ENCODE peak calls at places on chromosomes 13 and 19, in seven cellular contexts. F is stomach; L is MM.1S; N is body of pancreas; K is left ventricle myocardium inferior; C is CD4-positive, CD25-positive, alpha-beta regulatory T cell; M is upper lobe of right lung. S is an unnamed sample.

GRCh38 chr13:101529419-101529818 is 76.9 kb downstream of the ITGBL1 start:
- DNase-seq in K (no peak), F (no peak), N (peak; percentile 8), C (no peak), M (no peak), L (no peak), S (no peak)

GRCh38 chr13:67137044-67137735 is 92.9 kb downstream of the PCDH9 start:
- DNase-seq in M (no peak), C (no peak), F (no peak), K (no peak), N (no peak), L (no peak), S (no peak)

GRCh38 chr13:42835012-42835411 is 53.6 kb downstream of the FAM216B start:
- DNase-seq in F (no peak), C (no peak), N (no peak), K (no peak), L (no peak), M (no peak), S (no peak)

GRCh38 chr13:45860240-45860639 is 8.7 kb upstream of the SIAH3 start:
- DNase-seq in L (no peak), N (no peak), C (no peak), K (no peak), F (no peak), M (no peak), S (no peak)

GRCh38 chr13:41565221-41565620 is 107.9 kb downstream of the RGCC start:
- DNase-seq in K (no peak), F (no peak), N (no peak), M (no peak), L (no peak), C (no peak), S (no peak)

GRCh38 chr19:56732974-56733373 is 61.4 kb upstream of the ZNF835 start:
- DNase-seq in M (no peak), L (peak; percentile 7), K (no peak), C (no peak), N (no peak), F (no peak), S (no peak)

GRCh38 chr13:44648392-44649117 is 72.4 kb upstream of the TSC22D1 start:
- DNase-seq in C (no peak), M (no peak), L (no peak), N (peak; percentile 23), F (no peak), K (no peak), S (no peak)

GRCh38 chr13:51764184-51765141 is 39.5 kb downstream of the DHRS12 start:
- DNase-seq in K (peak; percentile 77), N (peak; percentile 92), M (no peak), C (peak; percentile 42), F (peak; percentile 56), L (peak; percentile 68), S (no peak)

GRCh38 chr19:8367327-8368001 is 3.5 kb downstream of the ANGPTL4 start:
- DNase-seq in L (no peak), M (peak; percentile 87), K (peak; percentile 91), C (no peak), N (peak; percentile 97), F (peak; percentile 96), S (peak; percentile 63)

GRCh38 chr13:41196620-41197019 is 2.3 kb upstream of the KBTBD7 start:
- DNase-seq in M (no peak), C (no peak), L (no peak), N (no peak), F (no peak), K (no peak), S (no peak)

GRCh38 chr19:37519890-37520289 is 13.2 kb downstream of the ZNF793 start:
- DNase-seq in L (no peak), K (no peak), F (no peak), M (no peak), C (no peak), N (no peak), S (peak; percentile 89)

GRCh38 chr19:39765091-39766076 is 13.3 kb upstream of the LEUTX start:
- DNase-seq in C (peak; percentile 16), K (no peak), M (no peak), N (peak; percentile 22), L (peak; percentile 31), F (peak; percentile 44), S (peak; percentile 20)

GRCh38 chr19:35712529-35712909 is 5.3 kb upstream of the KMT2B start:
- DNase-seq in M (no peak), L (no peak), K (no peak), F (no peak), N (no peak), C (no peak), S (no peak)

GRCh38 chr13:71625694-71626093 is 241.3 kb downstream of the DACH1 start:
- DNase-seq in L (no peak), C (no peak), F (no peak), K (no peak), M (no peak), N (no peak), S (no peak)

GRCh38 chr13:29909975-29910674 is 59.7 kb upstream of the UBL3 start:
- DNase-seq in L (no peak), C (no peak), M (no peak), N (no peak), F (no peak), K (peak; percentile 20), S (peak; percentile 68)

GRCh38 chr13:32840840-32841713 is 175.1 kb upstream of the KL start:
- DNase-seq in F (peak; percentile 30), M (no peak), L (no peak), C (no peak), K (peak; percentile 57), N (no peak), S (no peak)

GRCh38 chr19:15944401-15944800 is 4.4 kb upstream of the OR10H4 start:
- DNase-seq in F (no peak), N (no peak), C (no peak), M (no peak), K (no peak), L (no peak), S (no peak)

GRCh38 chr13:83221813-83222241 is 660.4 kb downstream of the SLITRK1 start:
- DNase-seq in C (no peak), L (peak; percentile 76), K (no peak), N (no peak), M (no peak), F (no peak), S (peak; percentile 76)

DNA sequence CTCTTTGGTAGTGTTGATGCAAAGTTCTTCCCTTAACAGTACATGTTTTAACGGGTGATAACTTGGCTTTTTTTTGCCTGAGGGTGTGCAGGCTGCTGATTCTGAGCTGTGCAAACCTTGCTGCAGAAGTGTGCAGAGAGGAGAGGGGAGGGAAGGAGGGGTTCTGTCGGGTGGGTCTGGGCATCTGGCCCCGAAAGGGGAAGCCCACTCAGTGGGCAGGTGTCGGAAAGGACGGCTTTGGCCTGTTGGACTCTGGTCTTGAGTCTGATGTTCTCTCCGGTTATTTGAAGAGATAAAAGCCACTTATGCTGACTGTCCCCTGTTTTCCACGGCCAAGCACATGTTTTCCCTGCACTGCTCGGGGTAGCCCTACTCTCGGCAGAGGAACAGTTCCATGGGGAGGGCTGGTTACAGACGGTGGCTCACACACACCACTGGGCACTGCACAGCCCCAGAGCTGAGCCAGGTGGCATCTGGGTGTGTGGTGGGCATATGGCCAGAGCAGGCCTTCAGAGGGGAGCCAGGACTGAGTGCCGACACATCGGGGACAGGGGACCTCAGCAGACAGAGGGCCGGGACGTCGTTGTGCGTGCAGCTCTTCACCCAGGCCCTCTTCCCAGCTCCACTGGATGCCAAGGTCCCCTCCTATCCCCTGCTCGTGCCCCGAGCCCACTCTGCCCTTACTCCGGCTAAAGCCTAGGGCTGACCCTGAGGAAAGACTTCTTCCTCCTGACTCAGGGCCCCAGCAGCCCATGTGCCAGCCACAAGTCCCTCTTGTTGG is 93.2 kb downstream of the TEX29 start:
- DNase-seq in L (no peak), K (no peak), M (no peak), F (no peak), N (no peak), C (no peak), S (no peak)
- H3K27me3 ChIP-seq in L (no peaks in the 10 kb centered on the region), K (peaks cover 100% of the 10 kb centered on the region), M (peaks cover 30% of the 10 kb centered on the region), F (peaks cover 19% of the 10 kb centered on the region), N (no peaks in the 10 kb centered on the region), C (no peaks in the 10 kb centered on the region), S (peaks cover 28% of the 10 kb centered on the region)

DNA sequence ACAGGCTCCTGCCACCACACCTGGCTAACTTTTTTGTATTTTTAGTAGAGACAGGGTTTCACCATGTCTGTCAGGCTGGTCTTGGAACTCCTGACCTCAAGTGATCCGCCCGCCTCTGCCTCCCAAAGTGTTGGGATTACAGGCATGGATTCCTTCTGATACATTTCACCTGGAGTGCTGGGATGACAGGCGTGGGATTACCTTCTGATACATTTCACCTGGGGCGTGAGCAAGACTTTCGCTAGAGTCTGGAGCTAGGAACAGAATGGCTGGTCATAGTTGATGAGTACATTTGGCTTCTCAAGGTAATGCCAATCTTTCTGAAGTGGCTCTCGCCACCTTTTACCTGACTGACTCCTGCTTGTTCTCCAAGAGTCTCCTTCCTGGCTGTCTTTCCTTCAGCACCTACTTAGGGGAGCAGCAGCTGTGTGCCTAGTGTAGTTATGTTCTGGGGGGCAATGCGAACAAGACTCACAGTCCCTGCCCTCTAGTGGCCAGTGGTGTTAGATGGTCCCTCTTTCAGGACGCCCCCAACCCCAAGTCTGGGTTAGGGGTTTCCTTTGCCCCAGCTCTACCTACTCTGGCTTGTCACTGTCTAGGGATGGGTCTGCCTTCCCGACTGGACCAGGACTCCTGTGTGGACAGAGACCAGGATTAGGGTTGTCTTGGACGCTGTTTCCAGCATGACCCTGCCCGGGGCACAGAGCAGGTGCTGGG is 19.3 kb downstream of the PPP1R37 start:
- DNase-seq in F (no peak), M (no peak), C (no peak), K (no peak), L (no peak), N (no peak), S (no peak)
- H3K4me1 ChIP-seq in F (peaks cover 40% of the 10 kb centered on the region), M (peaks cover 5% of the 10 kb centered on the region), C (peaks cover 17% of the 10 kb centered on the region), K (peaks cover 17% of the 10 kb centered on the region), L (peaks cover 9% of the 10 kb centered on the region), N (peaks cover 26% of the 10 kb centered on the region), S (no peaks in the 10 kb centered on the region)

DNA sequence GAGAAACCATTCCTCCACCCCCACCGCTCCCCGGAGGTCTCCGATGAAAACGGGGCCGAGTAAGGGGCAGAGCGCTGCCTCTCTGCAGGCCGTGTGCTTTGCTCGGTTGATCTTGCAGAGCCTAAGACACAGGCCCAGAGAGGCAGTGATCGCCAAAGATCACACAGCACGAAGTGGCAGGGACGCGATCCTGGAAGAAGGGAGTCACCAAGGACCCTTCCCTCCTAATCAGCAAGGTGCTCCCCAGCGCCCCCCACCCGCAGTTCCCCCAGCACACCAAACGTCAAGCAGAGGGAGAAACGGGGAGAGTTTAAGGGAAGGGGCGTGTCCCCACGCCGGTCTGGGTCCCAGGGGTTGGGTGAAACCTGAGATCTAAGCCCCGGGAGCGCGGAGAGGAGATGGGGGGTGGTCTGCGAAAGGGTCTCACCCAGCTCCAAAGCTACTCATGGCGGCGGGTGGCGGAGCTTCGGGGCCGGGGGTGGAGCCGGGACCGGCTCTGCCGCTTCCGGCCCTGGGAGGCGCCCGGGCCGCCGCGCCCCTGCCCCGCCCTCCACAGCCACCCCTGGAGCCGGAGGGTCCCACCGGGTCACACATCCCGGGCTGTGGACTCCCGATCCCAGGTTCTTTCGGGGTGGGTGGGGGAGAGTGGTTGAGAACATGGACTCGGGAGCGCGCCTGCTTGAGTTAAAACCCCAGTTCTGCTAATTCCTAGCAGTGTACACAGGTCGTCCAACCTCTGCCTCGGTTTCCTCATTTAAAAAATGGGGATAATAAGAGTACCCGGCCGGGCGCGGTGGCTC is at the start of gene EML2:
- DNase-seq in M (peak; percentile 82), F (peak; percentile 71), N (peak; percentile 58), K (peak; percentile 56), C (peak; percentile 50), L (peak; percentile 35), S (no peak)
- H3K27ac ChIP-seq in M (peak within 1 kb of the TSS; percentile 61), F (peak within 1 kb of the TSS; percentile 67), N (peak within 1 kb of the TSS; percentile 73), K (peak within 1 kb of the TSS; percentile 48), C (peak within 1 kb of the TSS; percentile 66), L (no peak within 1 kb of the TSS), S (peak within 1 kb of the TSS; percentile 93)

DNA sequence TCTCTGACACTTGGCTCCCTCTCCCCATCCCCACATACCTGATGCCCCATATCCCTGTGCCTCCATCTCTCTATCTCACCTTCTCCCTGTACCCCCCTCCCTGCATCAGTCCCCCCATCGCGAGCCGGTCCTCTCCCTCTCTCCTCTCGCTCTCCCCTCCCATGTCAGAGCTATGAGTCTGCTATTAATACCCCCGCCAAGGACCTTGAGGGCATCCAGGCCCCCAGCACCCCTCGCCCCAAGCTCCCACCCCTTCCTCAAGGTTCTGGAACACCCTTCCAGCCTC is 1.6 kb downstream of the GRIN2D start:
- DNase-seq in K (no peak), C (no peak), F (no peak), M (no peak), L (no peak), N (no peak), S (no peak)
- H3K27me3 ChIP-seq in K (peaks cover 64% of the 10 kb centered on the region), C (peaks cover 5% of the 10 kb centered on the region), F (peaks cover 61% of the 10 kb centered on the region), M (peaks cover 53% of the 10 kb centered on the region), L (peaks cover 51% of the 10 kb centered on the region), N (no peaks in the 10 kb centered on the region), S (peaks cover 38% of the 10 kb centered on the region)